ENCODE peak calls at places on chromosomes 12 and 14, in eight cellular contexts. R, D, H, A, G, E, P and M are unnamed samples.

GRCh38 chr12:6950944-6951540 is at the start of gene PTPN6:
- DNase-seq in D (peak), A (no peak), R (peak), H (peak), E (no peak), G (no peak), P (no peak), M (no peak)

GRCh38 chr12:105935981-105936380 is 202.8 kb downstream of the NUAK1 start:
- DNase-seq in A (no peak), G (no peak), R (no peak), H (no peak), E (no peak), D (no peak), P (no peak), M (no peak)

GRCh38 chr12:70043490-70044138 is 199.6 kb upstream of the CNOT2 start:
- DNase-seq in R (peak), H (peak), G (peak), A (no peak), P (no peak), D (peak), E (no peak), M (no peak)

GRCh38 chr14:74793506-74794155 is 30.5 kb downstream of the YLPM1 start:
- DNase-seq in P (no peak), R (no peak), D (no peak), H (no peak), G (no peak), E (no peak), A (no peak), M (no peak)

GRCh38 chr14:63295991-63296630 is 22.6 kb downstream of the GPHB5 start:
- DNase-seq in R (no peak), P (no peak), G (no peak), D (no peak), E (no peak), H (no peak), A (no peak), M (no peak)

GRCh38 chr12:132071001-132071810 is 72.9 kb downstream of the DDX51 start:
- DNase-seq in R (no peak), E (no peak), A (no peak), P (no peak), D (no peak), G (no peak), H (no peak), M (no peak)

GRCh38 chr14:53236708-53237107 is 83.6 kb upstream of the DDHD1 start:
- DNase-seq in R (no peak), D (no peak), G (no peak), P (no peak), E (no peak), A (no peak), H (no peak), M (no peak)

GRCh38 chr14:104432611-104433231 is 146.8 kb upstream of the C14orf180 start:
- DNase-seq in A (peak), R (no peak), D (peak), P (no peak), G (no peak), E (no peak), H (peak), M (no peak)

GRCh38 chr14:56694609-56695008 is 115.0 kb downstream of the TMEM260 start:
- DNase-seq in A (no peak), R (no peak), H (no peak), D (no peak), P (no peak), G (no peak), E (no peak), M (no peak)

GRCh38 chr12:11773889-11774677 is 124.6 kb downstream of the ETV6 start:
- DNase-seq in E (no peak), G (no peak), H (peak), D (no peak), A (no peak), R (peak), P (no peak), M (no peak)

GRCh38 chr14:68628605-68629310 is 164.1 kb downstream of the ZFP36L1 start:
- DNase-seq in R (no peak), G (peak), H (no peak), A (peak), P (no peak), E (peak), D (peak), M (peak)

GRCh38 chr14:56944397-56944796 is 134.1 kb upstream of the OTX2 start:
- DNase-seq in R (no peak), G (no peak), H (no peak), D (no peak), A (no peak), P (no peak), E (no peak), M (no peak)

GRCh38 chr12:68612245-68612644 is 1.5 kb downstream of the RAP1B start:
- DNase-seq in E (no peak), G (peak), P (no peak), H (no peak), A (no peak), D (no peak), R (no peak), M (no peak)

GRCh38 chr14:26794731-26795130 is 196.9 kb upstream of the NOVA1 start:
- DNase-seq in E (no peak), G (no peak), R (no peak), P (no peak), H (no peak), A (no peak), D (no peak), M (no peak)

GRCh38 chr12:132282031-132282949 is 47.1 kb downstream of the GALNT9 start:
- DNase-seq in P (no peak), E (no peak), R (no peak), G (no peak), D (no peak), A (peak), H (no peak), M (no peak)

GRCh38 chr12:111430418-111431353 is 25.0 kb downstream of the SH2B3 start:
- DNase-seq in R (no peak), A (no peak), D (no peak), G (no peak), E (peak), H (no peak), P (no peak), M (no peak)

GRCh38 chr14:54450535-54450934 is 9.4 kb upstream of the CNIH1 start:
- DNase-seq in P (no peak), A (no peak), H (no peak), D (no peak), R (no peak), G (no peak), E (no peak), M (no peak)

GRCh38 chr14:74682169-74682952 is 30.5 kb downstream of the AREL1 start:
- DNase-seq in H (no peak), A (no peak), D (no peak), P (no peak), R (no peak), G (no peak), E (no peak), M (no peak)

GRCh38 chr12:11553871-11554533 is 95.5 kb upstream of the ETV6 start:
- DNase-seq in R (no peak), H (no peak), E (peak), D (peak), P (peak), A (peak), G (peak), M (no peak)

GRCh38 chr12:55815473-55815872 is 2.1 kb downstream of the SARNP start:
- DNase-seq in G (no peak), H (no peak), P (no peak), A (no peak), R (no peak), D (no peak), E (no peak), M (no peak)

GRCh38 chr14:55514819-55515470 is 65.1 kb upstream of the KTN1 start:
- DNase-seq in A (no peak), P (no peak), R (no peak), E (no peak), G (no peak), D (no peak), H (no peak), M (no peak)

GRCh38 chr14:69005432-69006148 is 26.5 kb upstream of the ACTN1 start:
- DNase-seq in G (peak), D (peak), P (peak), E (no peak), R (peak), H (peak), A (peak), M (no peak)

GRCh38 chr12:76586764-76587395 is 27.3 kb upstream of the OSBPL8 start:
- DNase-seq in G (peak), H (no peak), R (no peak), E (no peak), P (no peak), A (no peak), D (no peak), M (peak)

GRCh38 chr12:103731539-103731938 is 109.5 kb downstream of the NT5DC3 start:
- DNase-seq in A (no peak), H (no peak), G (no peak), P (no peak), R (no peak), E (no peak), D (no peak), M (no peak)

GRCh38 chr14:53840444-53840843 is 116.2 kb downstream of the BMP4 start:
- DNase-seq in E (no peak), H (no peak), D (no peak), R (no peak), A (no peak), P (no peak), G (no peak), M (no peak)

GRCh38 chr14:96723946-96724345 is 73.2 kb upstream of the VRK1 start:
- DNase-seq in D (no peak), R (no peak), H (no peak), P (no peak), A (no peak), G (no peak), E (no peak), M (no peak)

GRCh38 chr14:33692762-33693161 is 258.1 kb downstream of the EGLN3 start:
- DNase-seq in R (no peak), D (no peak), P (no peak), A (no peak), G (no peak), H (no peak), E (no peak), M (no peak)

GRCh38 chr14:91716999-91717398 is 14.9 kb downstream of the CATSPERB start:
- DNase-seq in A (no peak), R (no peak), G (no peak), D (no peak), P (no peak), E (no peak), H (no peak), M (no peak)

GRCh38 chr12:6089041-6089823 is 35.2 kb downstream of the VWF start:
- DNase-seq in H (no peak), A (peak), P (no peak), G (no peak), D (no peak), R (no peak), E (no peak), M (no peak)

GRCh38 chr14:105931808-105932483 is 405.6 kb downstream of the TMEM121 start:
- DNase-seq in R (no peak), H (no peak), D (peak), E (no peak), A (peak), P (no peak), G (no peak), M (no peak)

GRCh38 chr14:58631720-58632119 is 6.0 kb upstream of the DACT1 start:
- DNase-seq in P (no peak), R (no peak), A (peak), H (no peak), D (no peak), E (no peak), G (no peak), M (no peak)

GRCh38 chr12:57720606-57721595 is 17.6 kb downstream of the AGAP2 start:
- DNase-seq in E (no peak), H (no peak), P (no peak), A (no peak), G (no peak), R (no peak), D (no peak), M (no peak)

GRCh38 chr12:111066744-111067437 is 146.5 kb upstream of the MYL2 start:
- DNase-seq in P (no peak), R (no peak), H (peak), A (peak), E (no peak), G (no peak), D (no peak), M (no peak)

DNA sequence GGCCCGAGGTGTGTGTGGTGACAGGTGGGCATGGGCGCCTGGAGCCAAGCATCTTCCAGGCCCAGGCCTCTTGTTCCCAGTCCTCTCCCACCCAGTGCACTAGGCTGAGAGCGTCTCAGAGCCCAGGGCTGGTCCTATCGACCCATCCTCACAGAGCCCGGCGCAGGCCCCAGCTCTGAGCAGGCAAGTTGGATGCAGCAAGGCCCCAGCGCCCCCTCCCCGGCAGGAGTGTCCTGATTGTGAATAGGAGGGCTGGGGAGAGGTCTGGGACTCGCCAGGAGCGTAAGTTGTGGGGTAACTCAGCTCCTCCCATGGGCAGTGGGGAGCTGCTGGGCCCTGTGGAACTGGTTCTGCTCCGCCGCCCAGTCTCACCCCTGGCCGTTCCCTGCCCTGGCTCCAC is 26.3 kb downstream of the CALM1 start:
- DNase-seq in R (no peak), H (no peak), G (no peak), P (no peak), D (no peak), A (no peak), E (no peak), M (no peak)
- H3K27ac ChIP-seq in R (no peak), H (no peak), G (no peak), P (no peak), D (no peak), A (no peak), E (no peak), M (no peak)

DNA sequence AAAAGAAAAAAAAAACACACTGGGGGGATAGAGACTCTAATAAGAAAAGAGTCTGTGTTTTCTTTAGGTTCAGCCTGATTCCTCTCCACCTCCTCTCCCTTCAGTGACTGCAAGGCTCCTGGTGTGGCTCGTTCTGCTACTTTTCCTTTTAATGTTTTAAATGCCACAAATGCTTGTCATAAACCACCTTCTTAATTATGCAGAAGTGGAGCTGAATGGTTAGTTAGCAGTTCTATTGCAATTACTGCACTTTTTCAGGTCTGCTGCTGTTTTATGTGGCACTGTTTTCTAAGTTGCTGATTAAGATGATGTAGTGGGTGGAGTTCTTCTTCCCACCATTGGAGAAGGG is 878.1 kb downstream of the DIO2 start:
- DNase-seq in A (no peak), E (no peak), D (no peak), G (no peak), H (no peak), P (no peak), R (no peak), M (no peak)
- H3K27ac ChIP-seq in A (no peak), E (no peak), D (no peak), G (no peak), H (no peak), P (no peak), R (no peak), M (no peak)

DNA sequence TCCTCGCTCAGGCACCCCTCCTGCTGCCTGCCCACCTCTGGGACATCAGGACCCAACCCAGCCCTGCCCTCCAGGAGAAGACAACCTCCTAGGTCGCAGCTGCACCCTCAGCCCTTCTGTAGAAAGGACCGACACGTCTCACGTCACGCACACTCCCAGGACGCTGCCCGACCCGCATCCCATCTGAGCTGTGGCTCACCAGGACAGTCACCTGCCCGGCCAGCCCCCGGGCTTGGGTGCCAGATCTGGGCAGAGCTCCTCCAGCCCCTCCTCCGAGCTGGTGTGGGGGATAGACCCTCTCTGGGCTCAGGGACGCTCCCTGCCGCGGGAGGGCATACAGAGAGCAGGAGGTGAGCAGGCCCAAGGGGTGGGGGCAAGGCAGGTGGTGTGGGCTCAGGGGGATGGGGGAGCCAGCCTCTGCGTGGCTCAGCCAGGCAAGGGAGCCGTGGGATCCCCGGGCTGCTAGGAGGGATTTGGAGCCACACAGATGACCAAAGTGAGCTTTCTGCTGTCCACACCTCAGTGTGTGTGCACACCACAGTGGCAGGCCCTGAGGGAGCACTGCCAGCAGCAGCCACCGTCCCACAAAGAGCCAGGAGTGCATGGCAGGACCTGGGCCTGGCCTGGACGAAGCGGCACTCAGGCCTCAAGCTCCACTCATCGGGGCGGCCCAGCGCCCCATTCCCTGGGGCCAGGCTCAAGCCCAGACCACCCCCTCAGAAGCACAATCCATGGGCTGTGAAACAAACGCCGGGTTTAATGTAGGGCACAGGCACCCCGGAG is 13.6 kb downstream of the DEGS2 start:
- DNase-seq in R (no peak), G (no peak), A (no peak), P (no peak), D (no peak), H (no peak), E (no peak), M (no peak)
- H3K27ac ChIP-seq in R (peak), G (peak), A (no peak), P (peak), D (peak), H (no peak), E (no peak), M (no peak)

DNA sequence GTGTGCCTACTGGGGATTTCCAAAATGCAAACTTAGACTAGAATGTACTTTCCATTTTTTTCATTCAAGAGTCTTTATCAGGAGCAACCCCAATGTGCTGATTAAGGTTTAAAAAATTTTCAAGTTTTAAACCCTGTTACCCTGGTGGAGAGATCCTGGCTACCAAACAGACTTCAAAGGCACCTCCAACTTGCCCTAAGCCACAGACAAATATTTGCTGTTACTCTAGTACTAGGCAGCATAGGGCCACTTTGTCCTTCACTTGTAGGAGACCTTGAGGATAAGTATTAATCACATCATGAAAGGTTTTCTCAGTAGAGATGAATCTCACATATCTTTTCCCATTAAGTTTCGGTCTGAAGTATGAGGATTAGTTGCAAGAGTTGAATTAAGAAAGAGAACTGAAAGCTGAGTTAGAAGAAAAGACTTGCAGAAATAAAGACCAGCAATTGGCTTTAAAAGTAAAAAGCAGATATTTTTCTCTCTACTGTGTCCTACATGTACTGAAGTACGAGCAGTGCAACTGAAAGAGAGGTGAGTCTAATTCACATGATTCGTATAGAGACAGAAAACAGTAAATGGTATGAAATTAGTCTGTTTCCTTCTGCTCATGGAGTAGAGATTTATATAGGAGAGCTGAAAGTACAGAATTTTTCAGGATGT is 28.3 kb downstream of the NTN4 start:
- DNase-seq in R (no peak), D (peak), P (no peak), E (no peak), G (no peak), A (no peak), H (no peak), M (no peak)
- H3K27ac ChIP-seq in R (peak), D (peak), P (no peak), E (no peak), G (no peak), A (no peak), H (no peak), M (no peak)

GRCh38 chr14:21023174-21023573 is 1.7 kb downstream of the NDRG2 start:
- DNase-seq in G (no peak), E (no peak), H (peak), P (no peak), R (no peak), A (peak), D (no peak), M (no peak)
- H3K27ac ChIP-seq in G (no peak), E (no peak), H (no peak), P (peak), R (peak), A (no peak), D (peak), M (no peak)

GRCh38 chr12:82698959-82699358 is 12.3 kb downstream of the TMTC2 start:
- DNase-seq in H (no peak), A (no peak), R (no peak), D (no peak), G (no peak), E (no peak), P (no peak), M (no peak)
- H3K27ac ChIP-seq in H (no peak), A (no peak), R (no peak), D (no peak), G (no peak), E (no peak), P (peak), M (no peak)